ENCODE peak calls at places on chromosome 11, in six cellular contexts. X is tibial artery, Y is nephron progenitor cell, H is immature natural killer cell, F is GM12891, V is IMR-90. T is an unnamed sample.

GRCh38 chr11:130162733-130163132 is 3.2 kb downstream of the ST14 start:
- DNase-seq in X (no peak), Y (no peak), H (no peak), F (no peak), V (no peak), T (peak; percentile 55)

GRCh38 chr11:3781423-3781822 is 15.9 kb downstream of the NUP98 start:
- DNase-seq in X (no peak), Y (no peak), H (no peak), F (no peak), V (peak; percentile 55), T (no peak)

GRCh38 chr11:40292636-40293585 is 1166.5 kb downstream of the LRRC4C start:
- DNase-seq in X (no peak), Y (peak; percentile 35), H (no peak), F (no peak), V (no peak), T (no peak)

GRCh38 chr11:66546368-66546965 is at the start of gene ACTN3:
- DNase-seq in X (peak; percentile 69), Y (peak; percentile 64), H (no peak), F (no peak), V (no peak), T (no peak)

GRCh38 chr11:123624974-123625373 is 29.4 kb downstream of the SCN3B start:
- DNase-seq in X (no peak), Y (no peak), H (no peak), F (no peak), V (peak; percentile 52), T (no peak)

GRCh38 chr11:91263698-91264097 is 960.9 kb upstream of the FAT3 start:
- DNase-seq in X (no peak), Y (no peak), H (no peak), F (no peak), V (no peak), T (no peak)

GRCh38 chr11:103591554-103591953 is 444.9 kb upstream of the DDI1 start:
- DNase-seq in X (no peak), Y (no peak), H (no peak), F (no peak), V (no peak), T (no peak)

GRCh38 chr11:62588966-62589637 is 2.2 kb downstream of the TUT1 start:
- DNase-seq in X (no peak), Y (no peak), H (no peak), F (no peak), V (no peak), T (no peak)

GRCh38 chr11:128574576-128575011 is 12.8 kb downstream of the ETS1 start:
- DNase-seq in X (no peak), Y (no peak), H (no peak), F (no peak), V (peak; percentile 72), T (peak; percentile 28)

GRCh38 chr11:64787526-64788320 is 9.4 kb upstream of the SF1 start:
- DNase-seq in X (peak; percentile 43), Y (peak; percentile 76), H (peak; percentile 46), F (peak; percentile 74), V (peak; percentile 33), T (no peak)

GRCh38 chr11:117319214-117319840 is 3.3 kb upstream of the BACE1 start:
- DNase-seq in X (no peak), Y (no peak), H (no peak), F (no peak), V (peak; percentile 35), T (no peak)

GRCh38 chr11:47248664-47249377 is at the start of gene ACP2:
- DNase-seq in X (peak; percentile 91), Y (peak; percentile 85), H (peak; percentile 88), F (peak; percentile 73), V (peak; percentile 87), T (peak; percentile 88)

GRCh38 chr11:14538271-14538925 is 18.2 kb upstream of the PSMA1 start:
- DNase-seq in X (no peak), Y (no peak), H (no peak), F (no peak), V (no peak), T (no peak)

GRCh38 chr11:32184057-32185055 is 93.5 kb downstream of the RCN1 start:
- DNase-seq in X (no peak), Y (no peak), H (no peak), F (peak; percentile 7), V (no peak), T (no peak)

GRCh38 chr11:77705195-77705876 is 67.7 kb upstream of the CLNS1A start:
- DNase-seq in X (no peak), Y (no peak), H (peak; percentile 6), F (no peak), V (peak; percentile 69), T (peak; percentile 6)

GRCh38 chr11:128814856-128815705 is 52.0 kb downstream of the KCNJ1 start:
- DNase-seq in X (peak; percentile 74), Y (peak; percentile 71), H (no peak), F (no peak), V (peak; percentile 86), T (no peak)

GRCh38 chr11:120215634-120216033 is 4.8 kb downstream of the OAF start:
- DNase-seq in X (peak; percentile 61), Y (no peak), H (no peak), F (no peak), V (peak; percentile 74), T (no peak)

GRCh38 chr11:75797116-75797515 is 17.9 kb upstream of the UVRAG start:
- DNase-seq in X (no peak), Y (peak; percentile 14), H (no peak), F (peak; percentile 58), V (no peak), T (no peak)

GRCh38 chr11:87081358-87081757 is 43.6 kb downstream of the TMEM135 start:
- DNase-seq in X (no peak), Y (no peak), H (peak; percentile 42), F (peak; percentile 5), V (no peak), T (no peak)

GRCh38 chr11:73761403-73761945 is 600 bp upstream of the RAB6A start:
- DNase-seq in X (no peak), Y (no peak), H (no peak), F (no peak), V (no peak), T (no peak)

GRCh38 chr11:60984616-60985015 is 13.1 kb downstream of the CD6 start:
- DNase-seq in X (no peak), Y (no peak), H (no peak), F (no peak), V (no peak), T (no peak)

GRCh38 chr11:45017329-45017728 is 66.6 kb upstream of the TP53I11 start:
- DNase-seq in X (no peak), Y (no peak), H (no peak), F (no peak), V (no peak), T (no peak)

GRCh38 chr11:77063407-77063806 is 3.4 kb upstream of the CAPN5 start:
- DNase-seq in X (no peak), Y (no peak), H (no peak), F (no peak), V (no peak), T (no peak)

GRCh38 chr11:106468091-106468490 is 390.6 kb downstream of the AASDHPPT start:
- DNase-seq in X (no peak), Y (no peak), H (no peak), F (no peak), V (peak; percentile 79), T (no peak)

GRCh38 chr11:125193158-125193557 is 28.6 kb downstream of the PKNOX2 start:
- DNase-seq in X (no peak), Y (no peak), H (no peak), F (no peak), V (no peak), T (no peak)

GRCh38 chr11:58394195-58394594 is 12.5 kb downstream of the OR5B3 start:
- DNase-seq in X (no peak), Y (no peak), H (no peak), F (no peak), V (peak; percentile 82), T (no peak)

GRCh38 chr11:120120805-120121335 is 17.0 kb downstream of the TRIM29 start:
- DNase-seq in X (no peak), Y (no peak), H (no peak), F (no peak), V (no peak), T (peak; percentile 7)

GRCh38 chr11:3123761-3124733 is 41.1 kb downstream of the OSBPL5 start:
- DNase-seq in X (peak; percentile 97), Y (no peak), H (no peak), F (no peak), V (peak; percentile 97), T (no peak)

GRCh38 chr11:27401760-27402316 is 38.8 kb upstream of the CCDC34 start:
- DNase-seq in X (no peak), Y (no peak), H (no peak), F (no peak), V (no peak), T (no peak)

GRCh38 chr11:69003866-69004311 is 9.2 kb downstream of the MRGPRF start:
- DNase-seq in X (no peak), Y (no peak), H (no peak), F (no peak), V (no peak), T (no peak)

GRCh38 chr11:67517784-67518552 is 5.3 kb downstream of the CABP2 start:
- DNase-seq in X (no peak), Y (no peak), H (no peak), F (no peak), V (no peak), T (no peak)

GRCh38 chr11:119683783-119684182 is 45.2 kb downstream of the NECTIN1 start:
- DNase-seq in X (no peak), Y (no peak), H (no peak), F (no peak), V (no peak), T (no peak)

GRCh38 chr11:11956006-11956405 is 52.4 kb downstream of the DKK3 start:
- DNase-seq in X (no peak), Y (no peak), H (no peak), F (no peak), V (no peak), T (no peak)

GRCh38 chr11:94895451-94895850 is 77.9 kb downstream of the CWC15 start:
- DNase-seq in X (no peak), Y (no peak), H (no peak), F (no peak), V (peak; percentile 80), T (no peak)

GRCh38 chr11:114340311-114341131 is 44.3 kb downstream of the NNMT start:
- DNase-seq in X (peak; percentile 49), Y (peak; percentile 40), H (peak; percentile 13), F (no peak), V (peak; percentile 82), T (peak; percentile 60)

GRCh38 chr11:69484427-69485259 is 3.2 kb downstream of the LINC01488 start:
- DNase-seq in X (no peak), Y (no peak), H (no peak), F (no peak), V (no peak), T (no peak)

GRCh38 chr11:3833461-3833860 is 7.3 kb downstream of the RHOG start:
- DNase-seq in X (no peak), Y (no peak), H (no peak), F (no peak), V (no peak), T (no peak)

GRCh38 chr11:35013514-35014191 is 97.2 kb downstream of the PDHX start:
- DNase-seq in X (no peak), Y (no peak), H (peak; percentile 24), F (no peak), V (no peak), T (no peak)

T was measured in Jurkat, Clone E6-1.